ENCODE peak calls at places on chromosomes 6 and 20, in four cellular contexts. X is BJ; L is stimulated activated CD8-positive, alpha-beta memory T cell treated with anti-CD3 and anti-CD28 coated beads, Interleukin-12 subunit alpha, Interleukin-12 subunit beta, amount 100 ng/mL, for 4 hours; I is NCI-H1092 treated with DMSO at 0.1 percent for 48 hours. J is an unnamed sample.

GRCh38 chr20:50788868-50789125 is 6.1 kb upstream of the BCAS4 start:
- DNase-seq in I (no peak), L (no peak), X (no peak), J (no peak)

GRCh38 chr6:63347599-63347998 is 27.8 kb upstream of the LGSN start:
- DNase-seq in L (no peak), I (no peak), X (peak), J (peak)

GRCh38 chr20:46757754-46758678 is 48.6 kb downstream of the SLC2A10 start:
- DNase-seq in X (no peak), L (no peak), I (peak), J (peak)

GRCh38 chr20:35909176-35909575 is 45.1 kb downstream of the SCAND1 start:
- DNase-seq in L (no peak), I (no peak), X (no peak), J (no peak)

GRCh38 chr6:34517461-34517868 is 38.7 kb downstream of the SPDEF start:
- DNase-seq in I (no peak), X (no peak), L (no peak), J (no peak)

GRCh38 chr6:116447496-116448011 is 13.6 kb upstream of the CALHM6 start:
- DNase-seq in I (no peak), X (peak), L (no peak), J (no peak)

GRCh38 chr6:42136508-42137191 is 5.8 kb downstream of the C6orf132 start:
- DNase-seq in X (no peak), I (no peak), L (no peak), J (no peak)

GRCh38 chr6:94424692-94425091 is 1005.3 kb upstream of the EPHA7 start:
- DNase-seq in I (no peak), L (no peak), X (no peak), J (no peak)

GRCh38 chr6:41014780-41015179 is 24.2 kb downstream of the UNC5CL start:
- DNase-seq in L (no peak), I (no peak), X (no peak), J (no peak)

GRCh38 chr6:105616521-105616920 is 213.6 kb upstream of the PREP start:
- DNase-seq in X (no peak), L (no peak), I (no peak), J (no peak)

GRCh38 chr6:119024111-119024510 is 54.4 kb downstream of the FAM184A start:
- DNase-seq in L (no peak), X (no peak), I (no peak), J (no peak)

GRCh38 chr20:19737025-19737424 is 21.0 kb upstream of the RIN2 start:
- DNase-seq in X (no peak), I (no peak), L (no peak), J (no peak)

GRCh38 chr20:38229376-38230252 is 30.9 kb downstream of the KIAA1755 start:
- DNase-seq in I (peak), X (no peak), L (no peak), J (no peak)

GRCh38 chr20:36399147-36399968 is 93.2 kb downstream of the DLGAP4 start:
- DNase-seq in X (no peak), L (no peak), I (no peak), J (peak)

GRCh38 chr20:57322476-57322875 is 7.1 kb upstream of the SPO11 start:
- DNase-seq in I (no peak), X (no peak), L (no peak), J (no peak)